ENCODE peak calls at places on chromosomes 2 and 18, in seven cellular contexts. Y is HFFc6; H is left lung; Q is tibial nerve; A is psoas muscle; K is CD4-positive, alpha-beta T cell; E is cardiac muscle cell. C is an unnamed sample.

GRCh38 chr2:231487197-231487596 is 22.9 kb upstream of the NCL start:
- DNase-seq in Y (no peak), H (no peak), Q (no peak), A (no peak), K (no peak), E (no peak), C (no peak)

GRCh38 chr2:232028631-232029030 is 67.1 kb downstream of the DIS3L2 start:
- DNase-seq in Y (no peak), H (no peak), Q (no peak), A (no peak), K (no peak), E (no peak), C (no peak)

GRCh38 chr2:2788076-2788475 is 457.0 kb upstream of the MYT1L start:
- DNase-seq in Y (no peak), H (no peak), Q (no peak), A (no peak), K (no peak), E (peak; percentile 22), C (no peak)

GRCh38 chr2:134988994-134989605 is 58.1 kb downstream of the MAP3K19 start:
- DNase-seq in Y (peak; percentile 43), H (no peak), Q (no peak), A (no peak), K (no peak), E (peak; percentile 26), C (no peak)

GRCh38 chr2:189669913-189670312 is 4.6 kb upstream of the ANKAR start:
- DNase-seq in Y (no peak), H (no peak), Q (no peak), A (no peak), K (no peak), E (no peak), C (no peak)

GRCh38 chr2:170434900-170435640 is 257.1 kb downstream of the MYO3B start:
- DNase-seq in Y (no peak), H (no peak), Q (no peak), A (no peak), K (no peak), E (no peak), C (no peak)

GRCh38 chr2:54678719-54679118 is 44.7 kb upstream of the EML6 start:
- DNase-seq in Y (no peak), H (no peak), Q (no peak), A (no peak), K (no peak), E (no peak), C (no peak)

GRCh38 chr2:168025487-168026203 is 221.8 kb downstream of the STK39 start:
- DNase-seq in Y (peak; percentile 12), H (no peak), Q (no peak), A (no peak), K (no peak), E (no peak), C (no peak)

GRCh38 chr2:6866239-6866745 is 585 bp upstream of the CMPK2 start:
- DNase-seq in Y (no peak), H (no peak), Q (no peak), A (no peak), K (peak; percentile 19), E (peak; percentile 11), C (no peak)

GRCh38 chr2:61670591-61671503 is 132.7 kb upstream of the XPO1 start:
- DNase-seq in Y (peak; percentile 47), H (no peak), Q (peak; percentile 27), A (peak; percentile 61), K (no peak), E (peak; percentile 46), C (no peak)

GRCh38 chr2:173555833-173556232 is 201.2 kb downstream of the CDCA7 start:
- DNase-seq in Y (no peak), H (no peak), Q (peak; percentile 32), A (no peak), K (no peak), E (peak; percentile 24), C (no peak)

GRCh38 chr2:171281116-171281515 is 120.4 kb upstream of the TLK1 start:
- DNase-seq in Y (no peak), H (no peak), Q (no peak), A (no peak), K (no peak), E (no peak), C (no peak)

GRCh38 chr2:222952204-222952603 is 91.4 kb downstream of the ACSL3 start:
- DNase-seq in Y (no peak), H (no peak), Q (no peak), A (no peak), K (no peak), E (peak; percentile 18), C (no peak)

GRCh38 chr2:23901966-23902942 is 24.7 kb downstream of the ATAD2B start:
- DNase-seq in Y (peak; percentile 63), H (no peak), Q (no peak), A (no peak), K (no peak), E (no peak), C (no peak)

GRCh38 chr2:2757764-2758163 is 426.7 kb upstream of the MYT1L start:
- DNase-seq in Y (no peak), H (no peak), Q (no peak), A (no peak), K (no peak), E (no peak), C (no peak)

GRCh38 chr2:45433363-45433762 is 177.7 kb downstream of the SRBD1 start:
- DNase-seq in Y (no peak), H (no peak), Q (no peak), A (no peak), K (no peak), E (no peak), C (no peak)

GRCh38 chr2:160353813-160354212 is 139.8 kb downstream of the RBMS1 start:
- DNase-seq in Y (no peak), H (no peak), Q (no peak), A (no peak), K (no peak), E (no peak), C (no peak)

GRCh38 chr2:160353166-160353565 is 140.4 kb downstream of the RBMS1 start:
- DNase-seq in Y (no peak), H (no peak), Q (no peak), A (no peak), K (no peak), E (no peak), C (no peak)

GRCh38 chr2:160356485-160356884 is 137.1 kb downstream of the RBMS1 start:
- DNase-seq in Y (no peak), H (no peak), Q (no peak), A (no peak), K (no peak), E (no peak), C (no peak)

GRCh38 chr2:160354677-160355076 is 138.9 kb downstream of the RBMS1 start:
- DNase-seq in Y (no peak), H (no peak), Q (no peak), A (no peak), K (no peak), E (no peak), C (no peak)

DNA sequence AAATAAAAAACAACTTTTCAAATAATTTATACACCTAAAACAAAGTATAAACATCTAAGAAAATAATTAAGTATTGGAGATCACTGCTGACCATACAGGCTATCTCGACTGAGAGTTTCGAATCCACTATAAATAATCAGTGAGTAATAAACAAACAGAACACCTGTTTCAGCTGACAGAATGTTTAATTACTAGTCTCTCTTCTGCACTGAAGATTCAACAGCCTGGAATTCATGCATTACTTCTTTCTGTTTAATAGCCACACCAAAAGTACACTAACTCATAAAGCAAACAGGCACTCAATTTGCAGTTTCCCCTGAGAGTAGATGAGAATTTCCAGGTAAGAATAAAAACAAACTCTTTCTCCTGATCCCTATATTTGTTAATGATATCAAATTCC is 138.5 kb downstream of the RBMS1 start:
- DNase-seq in Y (no peak), H (no peak), Q (no peak), A (no peak), K (no peak), E (no peak), C (no peak)
- TF ChIP-seq CTCF in Y (no peak), H (no peak), Q (no peak), A (no peak), K (no peak), E (no peak), C (no peak)

GRCh38 chr2:241483305-241483704 is 25.1 kb downstream of the STK25 start:
- DNase-seq in Y (no peak), H (no peak), Q (no peak), A (no peak), K (no peak), E (no peak), C (no peak)

GRCh38 chr2:241482126-241482525 is 26.3 kb downstream of the STK25 start:
- DNase-seq in Y (no peak), H (no peak), Q (no peak), A (no peak), K (no peak), E (no peak), C (no peak)

GRCh38 chr2:241479026-241479898 is 29.1 kb downstream of the STK25 start:
- DNase-seq in Y (no peak), H (no peak), Q (no peak), A (no peak), K (no peak), E (no peak), C (no peak)

GRCh38 chr2:241482556-241482955 is 25.8 kb downstream of the STK25 start:
- DNase-seq in Y (no peak), H (no peak), Q (no peak), A (no peak), K (no peak), E (no peak), C (no peak)

DNA sequence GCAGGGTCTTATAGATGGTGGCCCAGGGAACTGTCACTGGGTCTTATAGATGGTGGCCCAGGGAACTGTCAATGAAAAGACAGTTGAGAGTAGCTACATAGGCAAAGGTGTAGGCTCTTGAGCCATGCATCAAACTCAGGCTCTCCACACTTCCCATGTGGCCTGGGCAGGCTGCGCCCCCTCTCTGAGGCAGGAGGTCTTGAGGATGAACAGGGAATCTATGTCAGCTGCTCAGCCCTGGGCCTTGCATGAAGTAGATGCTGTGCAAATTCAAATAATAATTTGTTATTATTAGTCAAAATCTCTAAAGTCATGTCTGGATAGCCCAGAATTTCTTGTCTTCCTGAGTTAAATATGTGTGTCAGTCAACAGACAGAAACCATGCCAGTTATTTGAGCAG is 26.7 kb downstream of the STK25 start:
- DNase-seq in Y (no peak), H (no peak), Q (no peak), A (no peak), K (no peak), E (no peak), C (no peak)
- TF ChIP-seq CTCF in Y (no peak), H (no peak), Q (no peak), A (no peak), K (no peak), E (no peak), C (no peak)

GRCh38 chr18:75427603-75428002 is at the start of gene SMIM21:
- DNase-seq in Y (no peak), H (no peak), Q (no peak), A (no peak), K (no peak), E (no peak), C (no peak)

GRCh38 chr18:75428490-75428889 is 987 bp upstream of the SMIM21 start:
- DNase-seq in Y (no peak), H (no peak), Q (no peak), A (no peak), K (no peak), E (no peak), C (no peak)

GRCh38 chr18:75433098-75433497 is 5.6 kb upstream of the SMIM21 start:
- DNase-seq in Y (no peak), H (no peak), Q (no peak), A (no peak), K (no peak), E (no peak), C (no peak)

GRCh38 chr18:75429975-75430374 is 2.5 kb upstream of the SMIM21 start:
- DNase-seq in Y (no peak), H (no peak), Q (no peak), A (no peak), K (no peak), E (no peak), C (no peak)
- TF ChIP-seq CTCF in Y (no peak), H (no peak), Q (no peak), A (no peak), K (no peak), E (no peak), C (no peak)

GRCh38 chr2:217890445-217890844 is 112.3 kb downstream of the TNS1 start:
- DNase-seq in Y (peak; percentile 54), H (no peak), Q (peak; percentile 73), A (peak; percentile 82), K (no peak), E (peak; percentile 44), C (no peak)
- TF ChIP-seq CTCF in Y (peak; percentile 67), H (peak; percentile 16), Q (peak; percentile 54), A (peak; percentile 49), K (no peak), E (peak; percentile 61), C (no peak)

C was measured in activated B cell treated with CpG ODN at 0.5 μM for 24 hours.